ENCODE peak calls at places on chromosomes 4 and X, in ten cellular contexts. One of them, this sample, is unnamed.

GRCh38 chr4:129254526-129254925 is 158.6 kb downstream of the C4orf33 start:
- DNase-seq in HCT116: no peak
- DNase-seq in IMR-90: peak; percentile 1
- DNase-seq in SK-N-SH: no peak
- DNase-seq in H9: no peak
- DNase-seq in adipocyte: peak; percentile 47
- DNase-seq in colonic mucosa: no peak
- DNase-seq in PC-3: no peak
- DNase-seq in neural progenitor cell: no peak
- DNase-seq in astrocyte: peak; percentile 12
- DNase-seq in this sample: no peak

GRCh38 chr4:48484494-48485168 is 1.5 kb downstream of the SLC10A4 start:
- DNase-seq in H9: peak; percentile 33
- DNase-seq in astrocyte: no peak
- DNase-seq in IMR-90: no peak
- DNase-seq in PC-3: no peak
- DNase-seq in colonic mucosa: no peak
- DNase-seq in HCT116: no peak
- DNase-seq in adipocyte: no peak
- DNase-seq in neural progenitor cell: no peak
- DNase-seq in SK-N-SH: peak; percentile 49
- DNase-seq in this sample: no peak

GRCh38 chr4:54085284-54085683 is 14.7 kb upstream of the GSX2 start:
- DNase-seq in HCT116: no peak
- DNase-seq in SK-N-SH: no peak
- DNase-seq in PC-3: peak; percentile 97
- DNase-seq in adipocyte: peak; percentile 80
- DNase-seq in H9: no peak
- DNase-seq in neural progenitor cell: no peak
- DNase-seq in astrocyte: peak; percentile 75
- DNase-seq in colonic mucosa: no peak
- DNase-seq in IMR-90: peak; percentile 92
- DNase-seq in this sample: no peak

GRCh38 chr4:46715468-46715867 is 193.6 kb downstream of the COX7B2 start:
- DNase-seq in astrocyte: no peak
- DNase-seq in HCT116: no peak
- DNase-seq in PC-3: no peak
- DNase-seq in adipocyte: no peak
- DNase-seq in H9: no peak
- DNase-seq in colonic mucosa: no peak
- DNase-seq in IMR-90: no peak
- DNase-seq in neural progenitor cell: peak; percentile 2
- DNase-seq in SK-N-SH: no peak
- DNase-seq in this sample: no peak

GRCh38 chrX:87425618-87426017 is 92.0 kb upstream of the KLHL4 start:
- DNase-seq in SK-N-SH: no peak
- DNase-seq in HCT116: no peak
- DNase-seq in H9: no peak
- DNase-seq in astrocyte: no peak
- DNase-seq in neural progenitor cell: no peak
- DNase-seq in IMR-90: no peak
- DNase-seq in colonic mucosa: no peak
- DNase-seq in adipocyte: no peak
- DNase-seq in PC-3: no peak
- DNase-seq in this sample: no peak

GRCh38 chrX:132612990-132613564 is 124.2 kb upstream of the MBNL3 start:
- DNase-seq in colonic mucosa: peak; percentile 38
- DNase-seq in adipocyte: peak; percentile 62
- DNase-seq in SK-N-SH: peak; percentile 34
- DNase-seq in HCT116: peak; percentile 12
- DNase-seq in astrocyte: no peak
- DNase-seq in neural progenitor cell: peak; percentile 58
- DNase-seq in IMR-90: peak; percentile 4
- DNase-seq in PC-3: peak; percentile 61
- DNase-seq in H9: peak; percentile 44
- DNase-seq in this sample: no peak

GRCh38 chr4:37517326-37517725 is 168.8 kb downstream of the RELL1 start:
- DNase-seq in SK-N-SH: no peak
- DNase-seq in PC-3: peak; percentile 54
- DNase-seq in colonic mucosa: no peak
- DNase-seq in adipocyte: no peak
- DNase-seq in neural progenitor cell: no peak
- DNase-seq in astrocyte: no peak
- DNase-seq in HCT116: no peak
- DNase-seq in IMR-90: no peak
- DNase-seq in H9: no peak
- DNase-seq in this sample: no peak

GRCh38 chrX:39829965-39830364 is 267.8 kb downstream of the BCOR start:
- DNase-seq in PC-3: no peak
- DNase-seq in H9: no peak
- DNase-seq in IMR-90: no peak
- DNase-seq in adipocyte: no peak
- DNase-seq in SK-N-SH: no peak
- DNase-seq in neural progenitor cell: no peak
- DNase-seq in astrocyte: no peak
- DNase-seq in HCT116: no peak
- DNase-seq in colonic mucosa: no peak
- DNase-seq in this sample: no peak

GRCh38 chrX:68307767-68308166 is 125.5 kb downstream of the OPHN1 start:
- DNase-seq in neural progenitor cell: no peak
- DNase-seq in SK-N-SH: no peak
- DNase-seq in PC-3: peak; percentile 96
- DNase-seq in astrocyte: peak; percentile 85
- DNase-seq in IMR-90: peak; percentile 75
- DNase-seq in HCT116: peak; percentile 12
- DNase-seq in adipocyte: peak; percentile 83
- DNase-seq in H9: no peak
- DNase-seq in colonic mucosa: no peak
- DNase-seq in this sample: no peak

GRCh38 chr4:133154725-133155124 is 5.6 kb downstream of the PCDH10 start:
- DNase-seq in adipocyte: peak; percentile 78
- DNase-seq in colonic mucosa: no peak
- DNase-seq in neural progenitor cell: peak; percentile 42
- DNase-seq in SK-N-SH: peak; percentile 30
- DNase-seq in astrocyte: peak; percentile 53
- DNase-seq in PC-3: peak; percentile 35
- DNase-seq in IMR-90: peak; percentile 41
- DNase-seq in HCT116: peak; percentile 23
- DNase-seq in H9: no peak
- DNase-seq in this sample: no peak

GRCh38 chrX:130916636-130917422 is 13.8 kb upstream of the ENOX2 start:
- DNase-seq in HCT116: peak; percentile 47
- DNase-seq in IMR-90: peak; percentile 54
- DNase-seq in PC-3: peak; percentile 42
- DNase-seq in SK-N-SH: peak; percentile 62
- DNase-seq in neural progenitor cell: peak; percentile 56
- DNase-seq in astrocyte: peak; percentile 23
- DNase-seq in colonic mucosa: peak; percentile 43
- DNase-seq in adipocyte: peak; percentile 72
- DNase-seq in H9: peak; percentile 45
- DNase-seq in this sample: peak; percentile 23

GRCh38 chrX:51332188-51332942 is at the start of gene NUDT10:
- DNase-seq in IMR-90: peak; percentile 10
- DNase-seq in colonic mucosa: peak; percentile 24
- DNase-seq in astrocyte: peak; percentile 27
- DNase-seq in PC-3: no peak
- DNase-seq in SK-N-SH: peak; percentile 81
- DNase-seq in neural progenitor cell: peak; percentile 92
- DNase-seq in adipocyte: peak; percentile 44
- DNase-seq in H9: peak; percentile 87
- DNase-seq in HCT116: no peak
- DNase-seq in this sample: peak; percentile 83

DNA sequence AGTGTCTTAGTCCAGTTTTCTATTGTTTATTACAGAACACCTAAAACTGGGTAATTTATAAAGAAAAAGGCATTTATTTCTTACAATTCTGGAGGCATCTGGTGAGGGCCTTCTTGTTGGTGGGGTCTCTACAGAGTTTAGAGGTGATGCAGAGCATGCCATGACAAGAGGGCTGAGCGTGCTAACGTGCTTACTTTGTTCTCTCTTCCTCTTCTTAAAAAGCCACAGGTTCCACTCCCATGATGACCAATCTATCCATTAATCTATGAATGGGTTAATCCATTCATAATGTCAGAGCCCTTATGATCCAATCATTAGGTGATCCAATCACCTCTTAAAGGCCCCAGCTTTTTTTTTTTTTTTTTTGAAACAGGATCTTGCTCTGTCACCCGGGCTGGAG is 291.5 kb upstream of the GALNTL6 start:
- DNase-seq in astrocyte: no peak
- DNase-seq in PC-3: no peak
- DNase-seq in HCT116: no peak
- DNase-seq in H9: no peak
- DNase-seq in colonic mucosa: no peak
- DNase-seq in SK-N-SH: no peak
- DNase-seq in adipocyte: no peak
- DNase-seq in neural progenitor cell: no peak
- DNase-seq in IMR-90: no peak
- DNase-seq in this sample: no peak
- H3K4me1 ChIP-seq in astrocyte: no peaks in the 10 kb centered on the region
- H3K4me1 ChIP-seq in PC-3: no peaks in the 10 kb centered on the region
- H3K4me1 ChIP-seq in HCT116: no peaks in the 10 kb centered on the region
- H3K4me1 ChIP-seq in H9: no peaks in the 10 kb centered on the region
- H3K4me1 ChIP-seq in colonic mucosa: no peaks in the 10 kb centered on the region
- H3K4me1 ChIP-seq in SK-N-SH: no peaks in the 10 kb centered on the region
- H3K4me1 ChIP-seq in adipocyte: no peaks in the 10 kb centered on the region
- H3K4me1 ChIP-seq in neural progenitor cell: no peaks in the 10 kb centered on the region
- H3K4me1 ChIP-seq in IMR-90: no peaks in the 10 kb centered on the region
- H3K4me1 ChIP-seq in this sample: no peaks in the 10 kb centered on the region

DNA sequence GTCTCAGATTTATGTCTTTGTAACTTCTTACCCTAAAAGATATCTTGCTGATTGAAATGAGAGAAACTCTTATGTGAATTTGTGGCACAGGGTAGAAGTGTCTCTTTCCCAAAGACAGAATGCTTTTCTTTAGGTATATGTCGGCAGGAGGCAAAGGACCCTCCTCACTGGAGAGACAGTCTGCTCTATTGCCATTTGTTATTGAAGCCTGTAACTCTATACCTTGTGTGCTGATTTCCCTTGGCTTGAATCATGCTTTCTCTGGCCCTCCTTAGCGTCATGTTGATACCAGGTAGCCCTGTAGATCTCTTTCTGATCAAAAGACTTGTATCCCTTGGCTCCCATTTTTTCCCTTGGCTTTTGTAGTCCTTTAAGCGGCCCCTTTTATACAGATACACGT is 284.3 kb downstream of the CXXC4 start:
- DNase-seq in colonic mucosa: no peak
- DNase-seq in H9: no peak
- DNase-seq in astrocyte: no peak
- DNase-seq in neural progenitor cell: no peak
- DNase-seq in IMR-90: no peak
- DNase-seq in adipocyte: no peak
- DNase-seq in HCT116: no peak
- DNase-seq in PC-3: no peak
- DNase-seq in SK-N-SH: no peak
- DNase-seq in this sample: no peak
- H3K9ac ChIP-seq in colonic mucosa: no peak overlapping the region
- H3K9ac ChIP-seq in H9: no peak overlapping the region
- H3K9ac ChIP-seq in astrocyte: no peak overlapping the region
- H3K9ac ChIP-seq in neural progenitor cell: no peak overlapping the region
- H3K9ac ChIP-seq in IMR-90: no peak overlapping the region
- H3K9ac ChIP-seq in adipocyte: no peak overlapping the region
- H3K9ac ChIP-seq in HCT116: no peak overlapping the region
- H3K9ac ChIP-seq in PC-3: no peak overlapping the region
- H3K9ac ChIP-seq in SK-N-SH: no peak overlapping the region
- H3K9ac ChIP-seq in this sample: no peak overlapping the region

DNA sequence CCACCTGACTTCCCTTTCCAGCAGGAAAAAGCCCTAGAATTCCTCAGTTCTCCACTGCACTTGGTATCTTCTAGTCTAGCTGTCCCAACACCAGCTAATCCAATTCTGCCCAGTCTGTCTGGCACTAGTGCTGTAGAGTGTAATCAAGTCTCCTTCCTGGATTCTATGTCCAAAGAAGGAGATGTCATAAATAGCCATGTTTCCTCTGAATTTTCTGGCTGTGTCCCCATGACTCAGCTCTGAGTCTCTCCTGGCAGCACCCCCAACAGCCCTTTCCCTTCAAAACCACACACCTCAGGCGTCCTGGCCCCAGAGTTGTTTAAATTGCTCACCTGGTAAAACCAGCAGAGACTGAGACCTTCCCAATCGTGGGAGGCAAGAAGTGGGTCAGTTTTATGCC is 197.2 kb downstream of the GRXCR1 start:
- DNase-seq in H9: no peak
- DNase-seq in colonic mucosa: no peak
- DNase-seq in astrocyte: peak; percentile 79
- DNase-seq in neural progenitor cell: no peak
- DNase-seq in SK-N-SH: no peak
- DNase-seq in HCT116: no peak
- DNase-seq in PC-3: peak; percentile 89
- DNase-seq in adipocyte: no peak
- DNase-seq in IMR-90: peak; percentile 28
- DNase-seq in this sample: no peak
- H3K4me1 ChIP-seq in H9: no peaks in the 10 kb centered on the region
- H3K4me1 ChIP-seq in colonic mucosa: no peaks in the 10 kb centered on the region
- H3K4me1 ChIP-seq in astrocyte: peaks cover 6% of the 10 kb centered on the region
- H3K4me1 ChIP-seq in neural progenitor cell: no peaks in the 10 kb centered on the region
- H3K4me1 ChIP-seq in SK-N-SH: no peaks in the 10 kb centered on the region
- H3K4me1 ChIP-seq in HCT116: no peaks in the 10 kb centered on the region
- H3K4me1 ChIP-seq in PC-3: peaks cover 17% of the 10 kb centered on the region
- H3K4me1 ChIP-seq in adipocyte: no peaks in the 10 kb centered on the region
- H3K4me1 ChIP-seq in IMR-90: no peaks in the 10 kb centered on the region
- H3K4me1 ChIP-seq in this sample: no peaks in the 10 kb centered on the region

GRCh38 chr4:1795304-1796195 is 2.5 kb downstream of the FGFR3 start:
- DNase-seq in SK-N-SH: no peak
- DNase-seq in IMR-90: no peak
- DNase-seq in PC-3: no peak
- DNase-seq in adipocyte: no peak
- DNase-seq in H9: no peak
- DNase-seq in colonic mucosa: peak; percentile 78
- DNase-seq in HCT116: no peak
- DNase-seq in astrocyte: no peak
- DNase-seq in neural progenitor cell: no peak
- DNase-seq in this sample: no peak
- H3K9ac ChIP-seq in SK-N-SH: no peak overlapping the region
- H3K9ac ChIP-seq in IMR-90: no peak overlapping the region
- H3K9ac ChIP-seq in PC-3: no peak overlapping the region
- H3K9ac ChIP-seq in adipocyte: no peak overlapping the region
- H3K9ac ChIP-seq in H9: no peak overlapping the region
- H3K9ac ChIP-seq in colonic mucosa: peak overlapping the region; percentile 79
- H3K9ac ChIP-seq in HCT116: peak overlapping the region; percentile 68
- H3K9ac ChIP-seq in astrocyte: no peak overlapping the region
- H3K9ac ChIP-seq in neural progenitor cell: no peak overlapping the region
- H3K9ac ChIP-seq in this sample: peak overlapping the region; percentile 63

GRCh38 chr4:76625316-76625715 is 190.3 kb downstream of the SHROOM3 start:
- DNase-seq in PC-3: no peak
- DNase-seq in IMR-90: no peak
- DNase-seq in SK-N-SH: no peak
- DNase-seq in HCT116: no peak
- DNase-seq in adipocyte: peak; percentile 32
- DNase-seq in colonic mucosa: no peak
- DNase-seq in astrocyte: no peak
- DNase-seq in neural progenitor cell: no peak
- DNase-seq in H9: no peak
- DNase-seq in this sample: no peak
- H3K4me1 ChIP-seq in PC-3: peaks cover 49% of the 10 kb centered on the region
- H3K4me1 ChIP-seq in IMR-90: peaks cover 13% of the 10 kb centered on the region
- H3K4me1 ChIP-seq in SK-N-SH: peaks cover 31% of the 10 kb centered on the region
- H3K4me1 ChIP-seq in HCT116: no peaks in the 10 kb centered on the region
- H3K4me1 ChIP-seq in adipocyte: peaks cover 22% of the 10 kb centered on the region
- H3K4me1 ChIP-seq in colonic mucosa: peaks cover 12% of the 10 kb centered on the region
- H3K4me1 ChIP-seq in astrocyte: peaks cover 31% of the 10 kb centered on the region
- H3K4me1 ChIP-seq in neural progenitor cell: peaks cover 17% of the 10 kb centered on the region
- H3K4me1 ChIP-seq in H9: peaks cover 8% of the 10 kb centered on the region
- H3K4me1 ChIP-seq in this sample: no peaks in the 10 kb centered on the region

GRCh38 chrX:48458711-48459110 is 11.3 kb downstream of the SLC38A5 start:
- DNase-seq in adipocyte: no peak
- DNase-seq in SK-N-SH: no peak
- DNase-seq in H9: no peak
- DNase-seq in colonic mucosa: no peak
- DNase-seq in IMR-90: no peak
- DNase-seq in astrocyte: no peak
- DNase-seq in neural progenitor cell: no peak
- DNase-seq in PC-3: no peak
- DNase-seq in HCT116: no peak
- DNase-seq in this sample: no peak
- H3K9ac ChIP-seq in adipocyte: no peak overlapping the region
- H3K9ac ChIP-seq in SK-N-SH: no peak overlapping the region
- H3K9ac ChIP-seq in H9: no peak overlapping the region
- H3K9ac ChIP-seq in colonic mucosa: no peak overlapping the region
- H3K9ac ChIP-seq in IMR-90: no peak overlapping the region
- H3K9ac ChIP-seq in astrocyte: no peak overlapping the region
- H3K9ac ChIP-seq in neural progenitor cell: no peak overlapping the region
- H3K9ac ChIP-seq in PC-3: no peak overlapping the region
- H3K9ac ChIP-seq in HCT116: no peak overlapping the region
- H3K9ac ChIP-seq in this sample: no peak overlapping the region

This sample was measured in NT2/D1.